ENCODE peak calls at places on chromosomes 7 and 10, in ten cellular contexts. P, E, W, I, J, K, B, S, G and R are unnamed samples.

GRCh38 chr10:14485986-14486385 is 155.3 kb upstream of the FRMD4A start:
- DNase-seq in P (no peak), E (peak; percentile 10), W (no peak), I (no peak), J (no peak), K (no peak), B (no peak), S (no peak), G (no peak), R (no peak)

GRCh38 chr7:50801907-50802306 is 19.2 kb upstream of the GRB10 start:
- DNase-seq in P (no peak), E (no peak), W (no peak), I (no peak), J (no peak), K (no peak), B (no peak), S (no peak), G (no peak), R (no peak)

GRCh38 chr7:127588019-127588696 is at the start of gene ARF5:
- DNase-seq in P (peak; percentile 84), E (peak; percentile 63), W (no peak), I (no peak), J (peak; percentile 92), K (peak; percentile 80), B (peak; percentile 91), S (peak; percentile 91), G (peak; percentile 93), R (peak; percentile 24)

GRCh38 chr10:26944261-26944882 is 83.6 kb upstream of the ABI1 start:
- DNase-seq in P (no peak), E (no peak), W (no peak), I (no peak), J (no peak), K (no peak), B (no peak), S (no peak), G (no peak), R (no peak)

GRCh38 chr10:26798298-26798697 is 62.5 kb downstream of the ABI1 start:
- DNase-seq in P (no peak), E (no peak), W (no peak), I (no peak), J (no peak), K (no peak), B (no peak), S (no peak), G (no peak), R (no peak)

GRCh38 chr7:159027091-159027802 is 117.4 kb downstream of the VIPR2 start:
- DNase-seq in P (no peak), E (peak; percentile 1), W (no peak), I (no peak), J (no peak), K (no peak), B (no peak), S (peak; percentile 37), G (no peak), R (no peak)

GRCh38 chr10:112361951-112362770 is 11.8 kb upstream of the ACSL5 start:
- DNase-seq in P (peak; percentile 69), E (peak; percentile 80), W (no peak), I (no peak), J (no peak), K (peak; percentile 81), B (peak; percentile 61), S (peak; percentile 75), G (no peak), R (no peak)

GRCh38 chr7:32536585-32536984 is 41.3 kb downstream of the AVL9 start:
- DNase-seq in P (no peak), E (peak; percentile 83), W (peak; percentile 18), I (peak; percentile 82), J (peak; percentile 4), K (peak; percentile 66), B (no peak), S (no peak), G (no peak), R (no peak)

GRCh38 chr10:21347043-21347799 is 178.3 kb downstream of the SKIDA1 start:
- DNase-seq in P (no peak), E (peak; percentile 12), W (no peak), I (no peak), J (no peak), K (no peak), B (no peak), S (no peak), G (no peak), R (no peak)

GRCh38 chr7:131521651-131522163 is 34.7 kb downstream of the PODXL start:
- DNase-seq in P (no peak), E (no peak), W (no peak), I (no peak), J (peak; percentile 90), K (no peak), B (peak; percentile 81), S (peak; percentile 55), G (peak; percentile 73), R (no peak)

GRCh38 chr7:139559364-139560105 is 36.0 kb downstream of the CLEC2L start:
- DNase-seq in P (no peak), E (no peak), W (no peak), I (no peak), J (no peak), K (no peak), B (no peak), S (no peak), G (no peak), R (no peak)

GRCh38 chr10:133237241-133238065 is at the start of gene VENTX:
- DNase-seq in P (no peak), E (no peak), W (no peak), I (no peak), J (no peak), K (no peak), B (no peak), S (no peak), G (peak; percentile 43), R (no peak)

GRCh38 chr7:156307193-156307592 is 333.4 kb upstream of the RNF32 start:
- DNase-seq in P (no peak), E (no peak), W (no peak), I (no peak), J (no peak), K (no peak), B (no peak), S (no peak), G (no peak), R (no peak)

GRCh38 chr10:103540722-103541121 is 47.2 kb downstream of the NEURL1 start:
- DNase-seq in P (no peak), E (peak; percentile 22), W (no peak), I (no peak), J (no peak), K (peak; percentile 14), B (no peak), S (peak; percentile 1), G (no peak), R (no peak)

GRCh38 chr7:22319424-22320403 is 37.2 kb downstream of the RAPGEF5 start:
- DNase-seq in P (no peak), E (no peak), W (no peak), I (no peak), J (no peak), K (no peak), B (no peak), S (no peak), G (no peak), R (no peak)

GRCh38 chr10:91023708-91024438 is 103.0 kb upstream of the ANKRD1 start:
- DNase-seq in P (no peak), E (no peak), W (no peak), I (no peak), J (no peak), K (no peak), B (no peak), S (no peak), G (no peak), R (no peak)

GRCh38 chr10:35635576-35635975 is 6.5 kb downstream of the FZD8 start:
- DNase-seq in P (peak; percentile 61), E (peak; percentile 73), W (no peak), I (no peak), J (peak; percentile 18), K (peak; percentile 81), B (no peak), S (no peak), G (no peak), R (no peak)

GRCh38 chr10:35637456-35637855 is 4.6 kb downstream of the FZD8 start:
- DNase-seq in P (no peak), E (no peak), W (no peak), I (no peak), J (no peak), K (peak; percentile 11), B (no peak), S (no peak), G (no peak), R (no peak)

GRCh38 chr10:35639021-35639521 is 3.0 kb downstream of the FZD8 start:
- DNase-seq in P (no peak), E (no peak), W (no peak), I (no peak), J (no peak), K (no peak), B (no peak), S (no peak), G (no peak), R (no peak)

GRCh38 chr10:35638116-35638515 is 4.0 kb downstream of the FZD8 start:
- DNase-seq in P (no peak), E (no peak), W (no peak), I (no peak), J (no peak), K (no peak), B (no peak), S (no peak), G (no peak), R (no peak)

GRCh38 chr10:35636942-35637341 is 5.2 kb downstream of the FZD8 start:
- DNase-seq in P (no peak), E (no peak), W (no peak), I (no peak), J (no peak), K (no peak), B (no peak), S (no peak), G (no peak), R (no peak)
- H3K4me3 ChIP-seq in P (no peak overlapping the region), E (no peak overlapping the region), W (no peak overlapping the region), I (no peak overlapping the region), J (no peak overlapping the region), K (no peak overlapping the region), B (peak overlapping the region; percentile 14), S (no peak overlapping the region), G (no peak overlapping the region), R (no peak overlapping the region)

GRCh38 chr10:83122336-83122735 is 1017.0 kb upstream of the GHITM start:
- DNase-seq in P (no peak), E (no peak), W (peak; percentile 89), I (no peak), J (no peak), K (peak; percentile 1), B (no peak), S (no peak), G (no peak), R (peak; percentile 63)

GRCh38 chr10:83127942-83128575 is 1011.2 kb upstream of the GHITM start:
- DNase-seq in P (no peak), E (no peak), W (no peak), I (no peak), J (no peak), K (no peak), B (no peak), S (no peak), G (no peak), R (no peak)
- TF ChIP-seq CTCF in P (no peak), E (no peak), W (no peak), I (no peak), J (no peak), K (no peak), B (no peak), S (no peak), G (no peak), R (no peak)

GRCh38 chr7:130401101-130401500 is 20.8 kb downstream of the CPA1 start:
- DNase-seq in P (no peak), E (no peak), W (no peak), I (no peak), J (no peak), K (no peak), B (no peak), S (no peak), G (no peak), R (no peak)
- H3K4me3 ChIP-seq in P (no peak overlapping the region), E (no peak overlapping the region), W (no peak overlapping the region), I (no peak overlapping the region), J (no peak overlapping the region), K (no peak overlapping the region), B (no peak overlapping the region), S (no peak overlapping the region), G (no peak overlapping the region), R (no peak overlapping the region)

GRCh38 chr10:34814228-34815173 is 595 bp downstream of the PARD3 start:
- DNase-seq in P (no peak), E (no peak), W (no peak), I (no peak), J (peak; percentile 47), K (no peak), B (no peak), S (no peak), G (peak; percentile 59), R (no peak)
- TF ChIP-seq CTCF in P (no peak), E (no peak), W (peak; percentile 11), I (peak; percentile 13), J (no peak), K (no peak), B (no peak), S (no peak), G (no peak), R (no peak)